ENCODE peak calls at places on chromosomes 7 and 10, in eight cellular contexts. C is endothelial cell, U is brain microvascular endothelial cell, N is GM10248, I is transverse colon, Q is cardiac fibroblast, K is lower leg skin, D is D721Med. T is an unnamed sample.

GRCh38 chr10:124292911-124293640 is 125.6 kb downstream of the OAT start:
- DNase-seq in I (no peak), N (no peak), C (no peak), U (peak; percentile 44), D (no peak), K (no peak), Q (peak; percentile 41), T (no peak)

GRCh38 chr7:39413866-39414668 is 152.1 kb upstream of the YAE1 start:
- DNase-seq in U (peak; percentile 26), C (peak; percentile 61), Q (peak; percentile 40), I (peak; percentile 31), D (no peak), K (no peak), N (peak; percentile 55), T (peak; percentile 53)

GRCh38 chr7:85719981-85720963 is 533.4 kb upstream of the SEMA3D start:
- DNase-seq in K (peak; percentile 28), U (no peak), I (no peak), Q (peak; percentile 71), C (no peak), N (no peak), D (no peak), T (no peak)

GRCh38 chr10:22853906-22854447 is 73.9 kb upstream of the ARMC3 start:
- DNase-seq in N (no peak), C (no peak), K (no peak), D (no peak), I (no peak), Q (peak; percentile 32), U (peak; percentile 20), T (no peak)

GRCh38 chr10:113161061-113161460 is 211.0 kb downstream of the TCF7L2 start:
- DNase-seq in C (no peak), I (no peak), Q (no peak), U (peak; percentile 12), K (no peak), D (no peak), N (no peak), T (no peak)

GRCh38 chr7:93835684-93836083 is 54.9 kb downstream of the TFPI2 start:
- DNase-seq in D (no peak), N (no peak), U (no peak), K (no peak), Q (peak; percentile 62), C (no peak), I (no peak), T (no peak)

GRCh38 chr10:129756912-129757861 is 206.9 kb downstream of the EBF3 start:
- DNase-seq in K (peak; percentile 13), C (peak; percentile 9), N (no peak), U (no peak), D (no peak), I (peak; percentile 3), Q (peak; percentile 1), T (peak; percentile 9)

GRCh38 chr7:32204361-32205018 is 134.3 kb upstream of the PDE1C start:
- DNase-seq in K (no peak), Q (peak; percentile 85), D (no peak), I (peak; percentile 54), C (peak; percentile 69), N (peak; percentile 23), U (peak; percentile 77), T (no peak)

GRCh38 chr7:93150200-93150835 is 2.1 kb upstream of the SAMD9L start:
- DNase-seq in K (no peak), C (no peak), U (peak; percentile 31), D (no peak), N (no peak), I (no peak), Q (peak; percentile 65), T (no peak)

GRCh38 chr10:32333849-32334248 is 13.1 kb downstream of the EPC1 start:
- DNase-seq in I (no peak), D (no peak), N (no peak), U (no peak), C (no peak), Q (no peak), K (no peak), T (no peak)

DNA sequence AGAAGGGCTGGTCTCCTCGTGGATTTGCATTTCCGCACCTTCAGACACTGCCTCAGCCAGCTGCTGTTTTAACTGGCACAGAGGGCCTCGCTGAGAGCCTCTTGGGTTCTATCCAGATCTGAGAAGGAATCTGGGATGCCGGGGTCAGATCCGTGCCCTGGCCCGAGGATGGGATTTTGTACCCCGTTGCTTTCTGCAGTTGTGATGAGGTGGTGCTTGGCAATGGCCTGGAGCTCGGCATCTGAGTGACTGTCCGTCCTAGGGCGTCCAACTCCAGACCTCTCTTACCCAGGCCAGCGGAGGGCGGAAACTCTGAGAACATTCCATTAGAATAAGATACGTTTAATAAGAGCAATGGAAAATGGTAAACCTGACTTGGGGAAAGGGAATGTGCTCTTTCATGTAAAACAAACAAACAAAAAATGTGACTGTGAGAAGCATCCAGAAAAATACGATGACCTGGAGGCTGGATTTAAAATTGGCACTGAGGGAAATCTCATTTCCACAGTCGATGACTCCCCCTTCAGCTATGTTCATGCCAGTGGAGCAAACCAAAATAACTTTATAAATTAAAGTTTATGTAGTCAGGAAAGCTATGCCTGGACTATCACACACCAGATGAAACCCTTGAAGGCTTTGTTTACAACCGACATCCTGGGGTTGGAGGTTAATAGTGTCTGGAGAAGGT is 39.6 kb downstream of the GRK5 start:
- DNase-seq in D (no peak), I (no peak), C (no peak), U (peak; percentile 87), K (no peak), Q (peak; percentile 97), N (no peak), T (no peak)
- TF ChIP-seq CTCF in D (no peak), I (no peak), C (no peak), U (no peak), K (no peak), Q (no peak), N (no peak), T (no peak)

DNA sequence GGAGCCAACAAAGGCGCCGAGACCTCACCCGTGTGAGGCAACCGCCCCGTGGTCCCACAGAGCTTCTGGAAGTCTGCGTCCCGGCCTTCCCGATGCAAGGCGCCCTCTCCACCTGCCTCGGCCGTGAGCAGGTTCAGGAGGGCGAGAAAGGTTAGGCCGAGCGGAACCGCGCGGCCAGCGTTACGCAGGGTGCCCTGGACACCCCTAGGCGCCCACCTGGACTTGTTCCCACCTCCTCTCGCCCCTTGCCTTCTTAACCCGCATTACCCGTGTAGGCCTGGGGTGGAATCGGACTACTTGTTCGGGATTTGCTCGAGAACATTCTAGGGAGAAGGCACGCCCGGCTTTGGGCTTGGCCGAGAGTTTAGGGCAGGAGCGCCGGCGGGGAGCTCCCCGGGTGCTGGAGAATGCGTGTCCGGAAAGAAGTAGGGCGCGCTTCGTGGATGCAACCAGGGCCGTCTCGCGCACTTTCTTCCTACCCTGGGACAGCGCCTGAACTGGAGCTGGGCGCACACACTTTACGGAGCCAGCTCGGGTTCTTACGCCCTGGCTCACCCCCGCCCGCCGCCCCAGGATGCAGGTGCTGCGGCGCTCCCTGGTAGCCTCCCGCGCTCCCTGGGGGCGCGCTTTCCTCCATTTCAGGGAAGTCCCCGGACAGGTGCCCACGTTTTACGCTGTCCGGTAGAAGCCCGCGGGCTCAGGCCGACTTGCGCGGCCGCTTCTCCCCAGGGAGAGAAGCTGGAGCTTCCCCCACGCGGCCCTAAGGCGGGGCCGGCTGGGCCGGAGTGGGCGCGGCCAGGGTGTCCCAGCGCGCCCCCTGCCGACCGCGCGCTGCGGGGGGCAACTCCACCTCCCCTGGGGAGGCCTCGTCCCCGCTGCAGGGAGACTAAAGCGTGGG is 74.5 kb downstream of the INSIG1 start:
- DNase-seq in C (no peak), K (no peak), D (no peak), U (no peak), I (no peak), Q (no peak), N (peak; percentile 69), T (no peak)
- TF ChIP-seq CTCF in C (peak; percentile 44), K (no peak), D (no peak), U (no peak), I (no peak), Q (no peak), N (peak; percentile 67), T (no peak)

GRCh38 chr10:122112625-122113160 is 123.7 kb downstream of the TACC2 start:
- DNase-seq in U (peak; percentile 90), Q (peak; percentile 93), N (peak; percentile 29), I (peak; percentile 88), C (peak; percentile 79), K (peak; percentile 69), D (no peak), T (peak; percentile 59)
- TF ChIP-seq CTCF in U (peak; percentile 53), Q (peak; percentile 32), N (no peak), I (peak; percentile 32), C (no peak), K (no peak), D (no peak), T (no peak)

GRCh38 chr10:83166344-83166743 is 973.0 kb upstream of the GHITM start:
- DNase-seq in K (no peak), I (no peak), N (no peak), D (no peak), C (peak; percentile 26), Q (no peak), U (no peak), T (no peak)
- TF ChIP-seq CTCF in K (no peak), I (no peak), N (no peak), D (peak; percentile 34), C (no peak), Q (no peak), U (no peak), T (no peak)

GRCh38 chr7:123635551-123636359 is 19.9 kb upstream of the LMOD2 start:
- DNase-seq in Q (peak; percentile 76), U (peak; percentile 51), K (no peak), I (no peak), N (no peak), D (no peak), C (no peak), T (no peak)
- TF ChIP-seq CTCF in Q (peak; percentile 64), U (peak; percentile 70), K (no peak), I (no peak), N (peak; percentile 36), D (peak; percentile 80), C (peak; percentile 44), T (peak; percentile 30)

GRCh38 chr10:75528392-75528791 is 97.0 kb downstream of the LRMDA start:
- DNase-seq in N (peak; percentile 22), C (no peak), U (no peak), D (no peak), Q (no peak), I (no peak), K (no peak), T (no peak)

GRCh38 chr10:75525067-75525466 is 93.6 kb downstream of the LRMDA start:
- DNase-seq in N (no peak), K (no peak), Q (no peak), D (no peak), C (no peak), U (no peak), I (no peak), T (no peak)

GRCh38 chr10:75530337-75530736 is 98.9 kb downstream of the LRMDA start:
- DNase-seq in U (no peak), D (no peak), Q (peak; percentile 46), C (no peak), K (no peak), I (no peak), N (no peak), T (no peak)

GRCh38 chr10:75525646-75526045 is 94.2 kb downstream of the LRMDA start:
- DNase-seq in Q (peak; percentile 28), C (no peak), K (no peak), I (no peak), U (no peak), N (no peak), D (no peak), T (no peak)

DNA sequence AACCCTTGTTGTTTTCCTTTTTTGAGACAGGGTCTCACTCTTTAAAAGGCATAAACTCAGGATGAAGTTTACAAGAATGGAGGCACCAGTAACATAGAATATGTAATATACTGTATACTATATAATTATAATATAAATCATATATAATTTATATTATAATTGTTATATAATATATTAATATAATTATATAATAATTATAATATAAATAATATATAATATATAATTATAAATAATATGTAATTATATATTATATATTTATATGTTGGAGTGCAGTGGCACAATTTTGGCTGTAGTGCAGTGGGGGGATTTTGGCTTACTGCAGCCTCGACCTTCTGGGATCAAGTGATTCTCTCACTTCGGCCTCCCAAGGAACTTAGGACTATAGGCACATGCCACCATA is 96.1 kb downstream of the LRMDA start:
- DNase-seq in C (no peak), Q (no peak), N (no peak), D (no peak), U (no peak), I (no peak), K (no peak), T (no peak)
- TF ChIP-seq CTCF in C (no peak), Q (no peak), N (no peak), D (no peak), U (no peak), I (no peak), K (no peak), T (no peak)

T was measured in mesothelial cell of epicardium.